ENCODE peak calls at places on chromosomes 13 and 19, in eight cellular contexts. One of them, this sample, is unnamed.

GRCh38 chr13:84591444-84591843 is 709.2 kb upstream of the SLITRK1 start:
- DNase-seq in mesothelial cell of epicardium: no peak
- DNase-seq in activated CD4-positive, alpha-beta T cell treated with anti-CD3 and anti-CD28 coated beads, Interleukin-2, amount 10 ng/mL, durations not matched to agents 7 days and 5 days: no peak
- DNase-seq in activated T-helper 1 cell treated with anti-CD3 and anti-CD28 coated beads, Interleukin-12 subunit alpha, Interleukin-12 subunit beta, Interleukin-2, Interleukin-4 antibody, amounts not matched to agents 30 ng/mL and 10 ng/mL and 1 ng/mL, durations not matched to agents 14 hours and 24 hours and 36 hours: no peak
- DNase-seq in uterus: no peak
- DNase-seq in stimulated activated CD4-positive, alpha-beta T cell treated with anti-CD3 and anti-CD28 coated beads, Interleukin-4, amount 100 ng/mL, for 1 hour: no peak
- DNase-seq in OCI-LY7: no peak
- DNase-seq in fibroblast of the aortic adventitia: no peak
- DNase-seq in this sample: no peak

GRCh38 chr19:46384396-46384795 is 29.0 kb downstream of the CCDC8 start:
- DNase-seq in uterus: no peak
- DNase-seq in activated T-helper 1 cell treated with anti-CD3 and anti-CD28 coated beads, Interleukin-12 subunit alpha, Interleukin-12 subunit beta, Interleukin-2, Interleukin-4 antibody, amounts not matched to agents 30 ng/mL and 10 ng/mL and 1 ng/mL, durations not matched to agents 14 hours and 24 hours and 36 hours: no peak
- DNase-seq in stimulated activated CD4-positive, alpha-beta T cell treated with anti-CD3 and anti-CD28 coated beads, Interleukin-4, amount 100 ng/mL, for 1 hour: no peak
- DNase-seq in fibroblast of the aortic adventitia: no peak
- DNase-seq in activated CD4-positive, alpha-beta T cell treated with anti-CD3 and anti-CD28 coated beads, Interleukin-2, amount 10 ng/mL, durations not matched to agents 7 days and 5 days: no peak
- DNase-seq in OCI-LY7: no peak
- DNase-seq in mesothelial cell of epicardium: no peak
- DNase-seq in this sample: no peak

GRCh38 chr19:5691205-5691929 is 1.3 kb downstream of the RPL36 start:
- DNase-seq in activated CD4-positive, alpha-beta T cell treated with anti-CD3 and anti-CD28 coated beads, Interleukin-2, amount 10 ng/mL, durations not matched to agents 7 days and 5 days: peak
- DNase-seq in mesothelial cell of epicardium: no peak
- DNase-seq in stimulated activated CD4-positive, alpha-beta T cell treated with anti-CD3 and anti-CD28 coated beads, Interleukin-4, amount 100 ng/mL, for 1 hour: peak
- DNase-seq in OCI-LY7: peak
- DNase-seq in activated T-helper 1 cell treated with anti-CD3 and anti-CD28 coated beads, Interleukin-12 subunit alpha, Interleukin-12 subunit beta, Interleukin-2, Interleukin-4 antibody, amounts not matched to agents 30 ng/mL and 10 ng/mL and 1 ng/mL, durations not matched to agents 14 hours and 24 hours and 36 hours: no peak
- DNase-seq in fibroblast of the aortic adventitia: peak
- DNase-seq in uterus: peak
- DNase-seq in this sample: no peak

GRCh38 chr13:50729177-50729576 is 114.3 kb downstream of the DLEU7 start:
- DNase-seq in activated CD4-positive, alpha-beta T cell treated with anti-CD3 and anti-CD28 coated beads, Interleukin-2, amount 10 ng/mL, durations not matched to agents 7 days and 5 days: no peak
- DNase-seq in mesothelial cell of epicardium: no peak
- DNase-seq in activated T-helper 1 cell treated with anti-CD3 and anti-CD28 coated beads, Interleukin-12 subunit alpha, Interleukin-12 subunit beta, Interleukin-2, Interleukin-4 antibody, amounts not matched to agents 30 ng/mL and 10 ng/mL and 1 ng/mL, durations not matched to agents 14 hours and 24 hours and 36 hours: no peak
- DNase-seq in OCI-LY7: no peak
- DNase-seq in uterus: no peak
- DNase-seq in stimulated activated CD4-positive, alpha-beta T cell treated with anti-CD3 and anti-CD28 coated beads, Interleukin-4, amount 100 ng/mL, for 1 hour: no peak
- DNase-seq in fibroblast of the aortic adventitia: no peak
- DNase-seq in this sample: no peak

GRCh38 chr19:409006-409514 is at the start of gene C2CD4C:
- DNase-seq in mesothelial cell of epicardium: no peak
- DNase-seq in fibroblast of the aortic adventitia: no peak
- DNase-seq in activated T-helper 1 cell treated with anti-CD3 and anti-CD28 coated beads, Interleukin-12 subunit alpha, Interleukin-12 subunit beta, Interleukin-2, Interleukin-4 antibody, amounts not matched to agents 30 ng/mL and 10 ng/mL and 1 ng/mL, durations not matched to agents 14 hours and 24 hours and 36 hours: no peak
- DNase-seq in activated CD4-positive, alpha-beta T cell treated with anti-CD3 and anti-CD28 coated beads, Interleukin-2, amount 10 ng/mL, durations not matched to agents 7 days and 5 days: no peak
- DNase-seq in uterus: no peak
- DNase-seq in stimulated activated CD4-positive, alpha-beta T cell treated with anti-CD3 and anti-CD28 coated beads, Interleukin-4, amount 100 ng/mL, for 1 hour: peak
- DNase-seq in OCI-LY7: peak
- DNase-seq in this sample: peak

GRCh38 chr13:32415019-32415418 is 12.9 kb downstream of the N4BP2L1 start:
- DNase-seq in activated T-helper 1 cell treated with anti-CD3 and anti-CD28 coated beads, Interleukin-12 subunit alpha, Interleukin-12 subunit beta, Interleukin-2, Interleukin-4 antibody, amounts not matched to agents 30 ng/mL and 10 ng/mL and 1 ng/mL, durations not matched to agents 14 hours and 24 hours and 36 hours: no peak
- DNase-seq in OCI-LY7: peak
- DNase-seq in uterus: no peak
- DNase-seq in activated CD4-positive, alpha-beta T cell treated with anti-CD3 and anti-CD28 coated beads, Interleukin-2, amount 10 ng/mL, durations not matched to agents 7 days and 5 days: peak
- DNase-seq in stimulated activated CD4-positive, alpha-beta T cell treated with anti-CD3 and anti-CD28 coated beads, Interleukin-4, amount 100 ng/mL, for 1 hour: no peak
- DNase-seq in fibroblast of the aortic adventitia: peak
- DNase-seq in mesothelial cell of epicardium: no peak
- DNase-seq in this sample: peak

GRCh38 chr13:63449549-63449948 is 2033.9 kb upstream of the PCDH20 start:
- DNase-seq in fibroblast of the aortic adventitia: no peak
- DNase-seq in stimulated activated CD4-positive, alpha-beta T cell treated with anti-CD3 and anti-CD28 coated beads, Interleukin-4, amount 100 ng/mL, for 1 hour: no peak
- DNase-seq in activated CD4-positive, alpha-beta T cell treated with anti-CD3 and anti-CD28 coated beads, Interleukin-2, amount 10 ng/mL, durations not matched to agents 7 days and 5 days: no peak
- DNase-seq in OCI-LY7: no peak
- DNase-seq in activated T-helper 1 cell treated with anti-CD3 and anti-CD28 coated beads, Interleukin-12 subunit alpha, Interleukin-12 subunit beta, Interleukin-2, Interleukin-4 antibody, amounts not matched to agents 30 ng/mL and 10 ng/mL and 1 ng/mL, durations not matched to agents 14 hours and 24 hours and 36 hours: no peak
- DNase-seq in uterus: no peak
- DNase-seq in mesothelial cell of epicardium: no peak
- DNase-seq in this sample: no peak

GRCh38 chr13:45316210-45316799 is 24.7 kb downstream of the TPT1 start:
- DNase-seq in uterus: no peak
- DNase-seq in OCI-LY7: no peak
- DNase-seq in stimulated activated CD4-positive, alpha-beta T cell treated with anti-CD3 and anti-CD28 coated beads, Interleukin-4, amount 100 ng/mL, for 1 hour: no peak
- DNase-seq in mesothelial cell of epicardium: no peak
- DNase-seq in activated CD4-positive, alpha-beta T cell treated with anti-CD3 and anti-CD28 coated beads, Interleukin-2, amount 10 ng/mL, durations not matched to agents 7 days and 5 days: no peak
- DNase-seq in fibroblast of the aortic adventitia: no peak
- DNase-seq in activated T-helper 1 cell treated with anti-CD3 and anti-CD28 coated beads, Interleukin-12 subunit alpha, Interleukin-12 subunit beta, Interleukin-2, Interleukin-4 antibody, amounts not matched to agents 30 ng/mL and 10 ng/mL and 1 ng/mL, durations not matched to agents 14 hours and 24 hours and 36 hours: no peak
- DNase-seq in this sample: no peak

GRCh38 chr13:33125821-33126570 is 109.8 kb downstream of the KL start:
- DNase-seq in uterus: peak
- DNase-seq in fibroblast of the aortic adventitia: peak
- DNase-seq in activated T-helper 1 cell treated with anti-CD3 and anti-CD28 coated beads, Interleukin-12 subunit alpha, Interleukin-12 subunit beta, Interleukin-2, Interleukin-4 antibody, amounts not matched to agents 30 ng/mL and 10 ng/mL and 1 ng/mL, durations not matched to agents 14 hours and 24 hours and 36 hours: no peak
- DNase-seq in activated CD4-positive, alpha-beta T cell treated with anti-CD3 and anti-CD28 coated beads, Interleukin-2, amount 10 ng/mL, durations not matched to agents 7 days and 5 days: no peak
- DNase-seq in mesothelial cell of epicardium: no peak
- DNase-seq in OCI-LY7: no peak
- DNase-seq in stimulated activated CD4-positive, alpha-beta T cell treated with anti-CD3 and anti-CD28 coated beads, Interleukin-4, amount 100 ng/mL, for 1 hour: no peak
- DNase-seq in this sample: no peak

GRCh38 chr13:52744842-52745241 is 5.2 kb upstream of the CNMD start:
- DNase-seq in activated CD4-positive, alpha-beta T cell treated with anti-CD3 and anti-CD28 coated beads, Interleukin-2, amount 10 ng/mL, durations not matched to agents 7 days and 5 days: no peak
- DNase-seq in stimulated activated CD4-positive, alpha-beta T cell treated with anti-CD3 and anti-CD28 coated beads, Interleukin-4, amount 100 ng/mL, for 1 hour: no peak
- DNase-seq in OCI-LY7: no peak
- DNase-seq in mesothelial cell of epicardium: no peak
- DNase-seq in fibroblast of the aortic adventitia: no peak
- DNase-seq in activated T-helper 1 cell treated with anti-CD3 and anti-CD28 coated beads, Interleukin-12 subunit alpha, Interleukin-12 subunit beta, Interleukin-2, Interleukin-4 antibody, amounts not matched to agents 30 ng/mL and 10 ng/mL and 1 ng/mL, durations not matched to agents 14 hours and 24 hours and 36 hours: no peak
- DNase-seq in uterus: no peak
- DNase-seq in this sample: no peak

GRCh38 chr19:3821857-3822364 is 35.7 kb upstream of the MATK start:
- DNase-seq in uterus: peak
- DNase-seq in mesothelial cell of epicardium: no peak
- DNase-seq in OCI-LY7: peak
- DNase-seq in activated CD4-positive, alpha-beta T cell treated with anti-CD3 and anti-CD28 coated beads, Interleukin-2, amount 10 ng/mL, durations not matched to agents 7 days and 5 days: peak
- DNase-seq in stimulated activated CD4-positive, alpha-beta T cell treated with anti-CD3 and anti-CD28 coated beads, Interleukin-4, amount 100 ng/mL, for 1 hour: peak
- DNase-seq in fibroblast of the aortic adventitia: peak
- DNase-seq in activated T-helper 1 cell treated with anti-CD3 and anti-CD28 coated beads, Interleukin-12 subunit alpha, Interleukin-12 subunit beta, Interleukin-2, Interleukin-4 antibody, amounts not matched to agents 30 ng/mL and 10 ng/mL and 1 ng/mL, durations not matched to agents 14 hours and 24 hours and 36 hours: peak
- DNase-seq in this sample: peak

GRCh38 chr13:76035711-76036110 is 399.6 kb downstream of the LMO7 start:
- DNase-seq in mesothelial cell of epicardium: no peak
- DNase-seq in activated T-helper 1 cell treated with anti-CD3 and anti-CD28 coated beads, Interleukin-12 subunit alpha, Interleukin-12 subunit beta, Interleukin-2, Interleukin-4 antibody, amounts not matched to agents 30 ng/mL and 10 ng/mL and 1 ng/mL, durations not matched to agents 14 hours and 24 hours and 36 hours: no peak
- DNase-seq in OCI-LY7: no peak
- DNase-seq in activated CD4-positive, alpha-beta T cell treated with anti-CD3 and anti-CD28 coated beads, Interleukin-2, amount 10 ng/mL, durations not matched to agents 7 days and 5 days: no peak
- DNase-seq in uterus: no peak
- DNase-seq in stimulated activated CD4-positive, alpha-beta T cell treated with anti-CD3 and anti-CD28 coated beads, Interleukin-4, amount 100 ng/mL, for 1 hour: no peak
- DNase-seq in fibroblast of the aortic adventitia: peak
- DNase-seq in this sample: no peak

GRCh38 chr13:108020027-108020426 is 195.3 kb downstream of the LIG4 start:
- DNase-seq in activated CD4-positive, alpha-beta T cell treated with anti-CD3 and anti-CD28 coated beads, Interleukin-2, amount 10 ng/mL, durations not matched to agents 7 days and 5 days: no peak
- DNase-seq in uterus: no peak
- DNase-seq in mesothelial cell of epicardium: no peak
- DNase-seq in OCI-LY7: no peak
- DNase-seq in activated T-helper 1 cell treated with anti-CD3 and anti-CD28 coated beads, Interleukin-12 subunit alpha, Interleukin-12 subunit beta, Interleukin-2, Interleukin-4 antibody, amounts not matched to agents 30 ng/mL and 10 ng/mL and 1 ng/mL, durations not matched to agents 14 hours and 24 hours and 36 hours: no peak
- DNase-seq in fibroblast of the aortic adventitia: no peak
- DNase-seq in stimulated activated CD4-positive, alpha-beta T cell treated with anti-CD3 and anti-CD28 coated beads, Interleukin-4, amount 100 ng/mL, for 1 hour: no peak
- DNase-seq in this sample: no peak

GRCh38 chr19:14686411-14686810 is 3.4 kb upstream of the ZNF333 start:
- DNase-seq in activated CD4-positive, alpha-beta T cell treated with anti-CD3 and anti-CD28 coated beads, Interleukin-2, amount 10 ng/mL, durations not matched to agents 7 days and 5 days: peak
- DNase-seq in mesothelial cell of epicardium: no peak
- DNase-seq in stimulated activated CD4-positive, alpha-beta T cell treated with anti-CD3 and anti-CD28 coated beads, Interleukin-4, amount 100 ng/mL, for 1 hour: peak
- DNase-seq in uterus: no peak
- DNase-seq in fibroblast of the aortic adventitia: peak
- DNase-seq in activated T-helper 1 cell treated with anti-CD3 and anti-CD28 coated beads, Interleukin-12 subunit alpha, Interleukin-12 subunit beta, Interleukin-2, Interleukin-4 antibody, amounts not matched to agents 30 ng/mL and 10 ng/mL and 1 ng/mL, durations not matched to agents 14 hours and 24 hours and 36 hours: no peak
- DNase-seq in OCI-LY7: peak
- DNase-seq in this sample: no peak

GRCh38 chr19:49615861-49616260 is 24.1 kb downstream of the RRAS start:
- DNase-seq in activated CD4-positive, alpha-beta T cell treated with anti-CD3 and anti-CD28 coated beads, Interleukin-2, amount 10 ng/mL, durations not matched to agents 7 days and 5 days: no peak
- DNase-seq in stimulated activated CD4-positive, alpha-beta T cell treated with anti-CD3 and anti-CD28 coated beads, Interleukin-4, amount 100 ng/mL, for 1 hour: no peak
- DNase-seq in OCI-LY7: no peak
- DNase-seq in uterus: no peak
- DNase-seq in activated T-helper 1 cell treated with anti-CD3 and anti-CD28 coated beads, Interleukin-12 subunit alpha, Interleukin-12 subunit beta, Interleukin-2, Interleukin-4 antibody, amounts not matched to agents 30 ng/mL and 10 ng/mL and 1 ng/mL, durations not matched to agents 14 hours and 24 hours and 36 hours: no peak
- DNase-seq in fibroblast of the aortic adventitia: no peak
- DNase-seq in mesothelial cell of epicardium: no peak
- DNase-seq in this sample: no peak

GRCh38 chr19:38535212-38535611 is 82.5 kb downstream of the MAP4K1 start:
- DNase-seq in fibroblast of the aortic adventitia: no peak
- DNase-seq in uterus: no peak
- DNase-seq in activated T-helper 1 cell treated with anti-CD3 and anti-CD28 coated beads, Interleukin-12 subunit alpha, Interleukin-12 subunit beta, Interleukin-2, Interleukin-4 antibody, amounts not matched to agents 30 ng/mL and 10 ng/mL and 1 ng/mL, durations not matched to agents 14 hours and 24 hours and 36 hours: no peak
- DNase-seq in mesothelial cell of epicardium: no peak
- DNase-seq in stimulated activated CD4-positive, alpha-beta T cell treated with anti-CD3 and anti-CD28 coated beads, Interleukin-4, amount 100 ng/mL, for 1 hour: no peak
- DNase-seq in OCI-LY7: no peak
- DNase-seq in activated CD4-positive, alpha-beta T cell treated with anti-CD3 and anti-CD28 coated beads, Interleukin-2, amount 10 ng/mL, durations not matched to agents 7 days and 5 days: no peak
- DNase-seq in this sample: no peak

GRCh38 chr19:10580979-10581631 is 6.0 kb downstream of the AP1M2 start:
- DNase-seq in activated T-helper 1 cell treated with anti-CD3 and anti-CD28 coated beads, Interleukin-12 subunit alpha, Interleukin-12 subunit beta, Interleukin-2, Interleukin-4 antibody, amounts not matched to agents 30 ng/mL and 10 ng/mL and 1 ng/mL, durations not matched to agents 14 hours and 24 hours and 36 hours: peak
- DNase-seq in OCI-LY7: peak
- DNase-seq in activated CD4-positive, alpha-beta T cell treated with anti-CD3 and anti-CD28 coated beads, Interleukin-2, amount 10 ng/mL, durations not matched to agents 7 days and 5 days: peak
- DNase-seq in mesothelial cell of epicardium: peak
- DNase-seq in fibroblast of the aortic adventitia: peak
- DNase-seq in stimulated activated CD4-positive, alpha-beta T cell treated with anti-CD3 and anti-CD28 coated beads, Interleukin-4, amount 100 ng/mL, for 1 hour: peak
- DNase-seq in uterus: peak
- DNase-seq in this sample: peak

GRCh38 chr13:29427937-29428309 is 167.6 kb downstream of the SLC7A1 start:
- DNase-seq in OCI-LY7: no peak
- DNase-seq in activated T-helper 1 cell treated with anti-CD3 and anti-CD28 coated beads, Interleukin-12 subunit alpha, Interleukin-12 subunit beta, Interleukin-2, Interleukin-4 antibody, amounts not matched to agents 30 ng/mL and 10 ng/mL and 1 ng/mL, durations not matched to agents 14 hours and 24 hours and 36 hours: no peak
- DNase-seq in fibroblast of the aortic adventitia: no peak
- DNase-seq in stimulated activated CD4-positive, alpha-beta T cell treated with anti-CD3 and anti-CD28 coated beads, Interleukin-4, amount 100 ng/mL, for 1 hour: no peak
- DNase-seq in activated CD4-positive, alpha-beta T cell treated with anti-CD3 and anti-CD28 coated beads, Interleukin-2, amount 10 ng/mL, durations not matched to agents 7 days and 5 days: no peak
- DNase-seq in mesothelial cell of epicardium: no peak
- DNase-seq in uterus: no peak
- DNase-seq in this sample: no peak

This sample was measured in B cell.